ENCODE peak calls at places on chromosomes 3 and 15, in eight cellular contexts. D is body of pancreas, G is GM13977, E is right atrium auricular region, C is mucosa of descending colon, S is GM12878, H is H9, Z is progenitor cell of endocrine pancreas. L is an unnamed sample.

GRCh38 chr3:12155264-12155663 is 3.4 kb downstream of the TIMP4 start:
- DNase-seq in E (peak), D (no peak), H (no peak), C (no peak), Z (no peak), G (no peak), S (no peak), L (no peak)

GRCh38 chr3:143242101-143242500 is 122.5 kb downstream of the CHST2 start:
- DNase-seq in C (no peak), E (no peak), S (no peak), Z (no peak), D (no peak), G (no peak), H (no peak), L (no peak)

GRCh38 chr15:76986743-76987142 is 8.2 kb upstream of the PSTPIP1 start:
- DNase-seq in C (no peak), Z (no peak), E (no peak), H (no peak), G (no peak), D (no peak), S (no peak), L (no peak)

GRCh38 chr3:43221076-43221475 is 65.3 kb upstream of the SNRK start:
- DNase-seq in E (no peak), Z (no peak), H (no peak), G (no peak), C (no peak), D (no peak), S (no peak), L (no peak)

GRCh38 chr3:15903164-15903563 is 105.4 kb upstream of the ANKRD28 start:
- DNase-seq in Z (no peak), S (no peak), C (no peak), D (peak), H (no peak), E (peak), G (no peak), L (peak)

GRCh38 chr3:179811321-179812095 is 158.7 kb downstream of the USP13 start:
- DNase-seq in C (no peak), Z (peak), G (peak), D (peak), E (no peak), H (peak), S (peak), L (peak)

GRCh38 chr3:188389711-188390346 is 235.9 kb downstream of the LPP start:
- DNase-seq in S (no peak), D (peak), C (no peak), Z (no peak), G (peak), E (peak), H (no peak), L (no peak)

GRCh38 chr3:88219138-88219792 is 69.5 kb downstream of the C3orf38 start:
- DNase-seq in D (peak), C (peak), S (no peak), Z (peak), H (peak), G (peak), E (no peak), L (peak)

GRCh38 chr3:177026505-177027277 is 170.6 kb downstream of the TBL1XR1 start:
- DNase-seq in C (no peak), D (no peak), Z (no peak), H (no peak), G (no peak), E (no peak), S (no peak), L (no peak)

GRCh38 chr3:192817053-192817452 is 89.7 kb upstream of the FGF12 start:
- DNase-seq in H (no peak), C (no peak), D (no peak), S (no peak), E (no peak), G (peak), Z (no peak), L (peak)

GRCh38 chr15:98667521-98668179 is 19.3 kb downstream of the IGF1R start:
- DNase-seq in E (no peak), D (no peak), H (peak), Z (no peak), S (no peak), G (no peak), C (no peak), L (no peak)

GRCh38 chr15:65512189-65512588 is 5.3 kb downstream of the DPP8 start:
- DNase-seq in C (no peak), S (no peak), D (no peak), E (peak), H (no peak), Z (no peak), G (no peak), L (no peak)

GRCh38 chr3:11915621-11916417 is 69.1 kb upstream of the TAMM41 start:
- DNase-seq in Z (no peak), E (peak), D (no peak), H (peak), G (no peak), C (no peak), S (no peak), L (no peak)

GRCh38 chr3:133850034-133850433 is 44.4 kb downstream of the SRPRB start:
- DNase-seq in S (no peak), D (no peak), Z (no peak), E (no peak), C (no peak), G (no peak), H (no peak), L (no peak)

GRCh38 chr3:119662604-119663377 is 2.4 kb upstream of the POPDC2 start:
- DNase-seq in C (no peak), D (no peak), E (no peak), S (no peak), Z (no peak), H (no peak), G (no peak), L (peak)

GRCh38 chr3:79140718-79141117 is 627.1 kb downstream of the ROBO1 start:
- DNase-seq in S (no peak), Z (no peak), C (no peak), H (no peak), E (no peak), D (no peak), G (no peak), L (peak)

GRCh38 chr15:99764521-99764920 is 31.3 kb upstream of the LYSMD4 start:
- DNase-seq in D (no peak), C (no peak), G (no peak), S (no peak), Z (no peak), E (no peak), H (no peak), L (no peak)

GRCh38 chr3:123629747-123630047 is 44.8 kb upstream of the HACD2 start:
- DNase-seq in G (no peak), D (no peak), E (no peak), Z (no peak), S (no peak), C (no peak), H (no peak), L (no peak)
- TF ChIP-seq CTCF in G (no peak), D (no peak), E (no peak), Z (peak), S (no peak), C (no peak), H (peak), L (no peak)

GRCh38 chr3:73419179-73419803 is 205.4 kb downstream of the PDZRN3 start:
- DNase-seq in C (no peak), S (no peak), G (no peak), H (no peak), E (no peak), D (no peak), Z (no peak), L (peak)
- TF ChIP-seq CTCF in C (no peak), S (no peak), G (no peak), H (peak), E (no peak), D (no peak), Z (peak), L (peak)

GRCh38 chr3:182702216-182702615 is 91.1 kb upstream of the ATP11B start:
- DNase-seq in Z (no peak), E (no peak), D (no peak), H (no peak), S (no peak), C (no peak), G (no peak), L (no peak)

GRCh38 chr3:182708810-182709209 is 84.5 kb upstream of the ATP11B start:
- DNase-seq in G (no peak), D (no peak), S (no peak), H (no peak), C (no peak), Z (no peak), E (no peak), L (no peak)

GRCh38 chr3:182703233-182703632 is 90.1 kb upstream of the ATP11B start:
- DNase-seq in C (no peak), Z (no peak), D (no peak), G (no peak), S (no peak), E (no peak), H (no peak), L (no peak)

GRCh38 chr3:182709306-182709705 is 84.0 kb upstream of the ATP11B start:
- DNase-seq in C (no peak), E (no peak), S (no peak), G (no peak), D (no peak), Z (no peak), H (no peak), L (no peak)

GRCh38 chr3:182704926-182705325 is 88.4 kb upstream of the ATP11B start:
- DNase-seq in G (no peak), H (peak), S (no peak), E (no peak), C (no peak), Z (no peak), D (no peak), L (no peak)
- TF ChIP-seq CTCF in G (no peak), H (peak), S (no peak), E (no peak), C (no peak), Z (peak), D (no peak), L (no peak)

GRCh38 chr3:128853826-128854225 is 25.6 kb upstream of the ACAD9 start:
- DNase-seq in C (no peak), G (no peak), H (no peak), S (no peak), D (no peak), Z (no peak), E (no peak), L (no peak)
- TF ChIP-seq CTCF in C (no peak), G (no peak), H (no peak), S (no peak), D (no peak), Z (no peak), E (no peak), L (no peak)

DNA sequence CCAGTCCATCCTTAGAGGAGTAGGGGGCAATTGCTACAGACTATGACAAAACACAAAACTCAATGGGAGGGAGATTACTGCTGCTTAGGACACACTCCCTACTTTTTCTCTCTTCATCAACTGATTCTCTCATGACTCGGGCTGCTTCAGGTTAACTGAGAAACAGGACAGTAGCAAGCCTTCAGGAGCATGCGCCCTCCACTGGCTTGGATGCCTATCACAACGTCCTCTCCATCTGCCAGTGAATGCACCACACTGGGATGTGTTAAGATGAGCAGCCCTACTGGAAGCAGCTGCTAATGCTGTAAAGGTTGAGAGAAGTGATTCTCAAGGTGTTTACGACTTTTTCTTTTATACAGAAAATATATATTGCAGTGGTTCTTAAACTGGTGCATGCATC is 542.3 kb downstream of the EDEM1 start:
- DNase-seq in E (no peak), G (no peak), C (no peak), D (no peak), H (peak), Z (no peak), S (no peak), L (no peak)
- TF ChIP-seq CTCF in E (no peak), G (no peak), C (no peak), D (no peak), H (peak), Z (no peak), S (no peak), L (no peak)

DNA sequence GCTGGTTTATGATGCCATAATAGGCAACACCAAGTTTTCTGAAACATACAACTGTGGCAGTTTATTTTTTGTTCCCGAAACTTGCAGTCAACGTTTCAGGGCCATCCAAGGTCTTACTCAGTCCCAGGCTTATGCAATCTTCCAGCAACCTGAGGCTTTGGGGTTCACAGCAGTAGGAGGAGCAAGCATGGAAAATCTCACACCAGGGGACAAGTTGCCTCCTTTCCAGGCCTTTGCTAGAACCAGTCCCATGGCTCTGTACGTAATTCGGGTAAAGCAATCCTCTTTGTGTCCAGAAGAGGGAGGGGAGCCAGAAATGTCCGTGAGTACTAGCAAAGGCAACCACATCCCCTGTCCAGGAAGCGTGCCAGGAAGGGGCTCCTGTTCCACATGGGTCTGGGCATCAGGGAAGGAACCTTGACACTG is 4.7 kb upstream of the FAM240A start:
- DNase-seq in E (no peak), Z (no peak), G (no peak), C (no peak), D (no peak), H (peak), S (no peak), L (peak)
- TF ChIP-seq CTCF in E (no peak), Z (peak), G (no peak), C (no peak), D (no peak), H (peak), S (no peak), L (peak)

DNA sequence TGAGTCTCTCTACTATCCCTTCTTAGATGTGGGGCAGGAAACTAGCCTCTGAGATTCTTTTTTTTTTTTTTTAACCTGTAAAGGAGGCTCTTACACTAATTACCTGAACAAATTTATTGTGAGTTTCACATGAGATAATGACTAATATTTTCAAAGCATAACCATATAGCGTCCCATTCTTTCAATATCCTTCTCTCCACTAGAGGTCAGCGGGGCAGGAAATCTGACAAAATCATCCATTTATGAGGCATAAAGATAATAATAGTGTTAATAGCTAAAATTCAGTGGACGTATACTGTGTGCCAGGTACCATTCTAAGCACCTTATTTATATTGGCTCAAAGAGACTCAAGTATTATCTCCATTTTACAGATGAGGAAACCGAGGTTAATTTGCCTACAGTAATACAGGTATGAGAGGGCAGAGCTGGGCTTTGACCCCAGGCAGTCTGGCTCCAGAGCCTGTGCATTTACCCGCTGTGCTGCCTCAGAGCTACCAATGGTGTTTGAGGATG is 16.3 kb upstream of the SMAD6 start:
- DNase-seq in H (no peak), D (no peak), C (no peak), E (no peak), S (no peak), G (no peak), Z (no peak), L (no peak)
- TF ChIP-seq CTCF in H (peak), D (no peak), C (no peak), E (no peak), S (peak), G (peak), Z (peak), L (peak)

GRCh38 chr3:13477946-13478345 is 2.2 kb upstream of the HDAC11 start:
- DNase-seq in G (no peak), Z (no peak), E (no peak), S (no peak), D (no peak), C (no peak), H (no peak), L (no peak)

GRCh38 chr3:13479332-13479581 is 849 bp upstream of the HDAC11 start:
- DNase-seq in S (no peak), E (no peak), G (no peak), H (no peak), C (no peak), D (no peak), Z (no peak), L (peak)

GRCh38 chr3:13480340-13481318 is 523 bp downstream of the HDAC11 start:
- DNase-seq in Z (no peak), E (no peak), D (peak), S (no peak), H (peak), C (peak), G (no peak), L (no peak)

GRCh38 chr3:13482106-13482690 is 2.1 kb downstream of the HDAC11 start:
- DNase-seq in E (no peak), H (no peak), D (no peak), S (no peak), Z (no peak), G (no peak), C (no peak), L (no peak)

DNA sequence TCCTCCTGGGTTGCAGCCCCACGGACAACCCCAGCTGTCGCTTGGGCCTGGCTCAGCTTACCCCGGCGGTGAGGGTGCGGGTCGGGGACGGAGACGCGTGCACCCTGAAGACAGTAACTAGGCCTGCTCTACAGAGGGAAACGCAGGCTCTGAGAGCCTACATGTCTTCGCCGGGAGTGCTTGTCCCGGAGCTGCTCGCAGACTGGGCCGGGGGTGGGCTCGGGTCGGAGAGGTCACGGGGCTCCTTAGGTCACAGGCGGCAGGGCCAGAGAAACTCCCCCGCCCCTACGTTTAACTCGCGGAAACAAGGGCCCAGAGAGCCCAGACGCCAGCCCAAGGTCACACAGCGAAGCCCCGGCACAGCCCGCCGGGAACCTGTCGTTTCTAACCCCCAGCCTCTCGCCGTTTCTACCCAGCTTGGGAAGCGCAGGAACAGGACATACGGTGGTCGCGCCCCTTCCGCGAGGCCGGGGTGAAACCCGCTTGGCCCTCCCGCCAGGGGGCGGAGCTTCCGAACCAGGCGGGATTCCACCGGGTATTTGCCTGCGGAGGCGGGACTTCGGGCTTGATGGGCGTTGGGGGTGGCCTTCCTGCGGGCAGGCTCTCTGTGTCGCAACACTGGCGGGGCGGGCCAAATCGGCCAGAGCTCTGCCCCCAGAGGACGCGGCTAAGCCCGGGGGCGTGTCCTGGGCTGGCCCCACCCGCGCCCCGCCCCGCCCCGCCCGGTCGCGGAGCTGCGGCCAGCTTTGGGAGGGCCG is at the start of gene HDAC11:
- DNase-seq in S (peak), Z (peak), E (peak), C (peak), H (peak), D (peak), G (peak), L (peak)
- TF ChIP-seq CTCF in S (no peak), Z (peak), E (peak), C (peak), H (no peak), D (peak), G (no peak), L (peak)

GRCh38 chr15:82680200-82681102 is 29.2 kb downstream of the AP3B2 start:
- DNase-seq in C (peak), H (peak), D (peak), S (no peak), G (peak), Z (peak), E (no peak), L (no peak)
- TF ChIP-seq CTCF in C (no peak), H (peak), D (peak), S (peak), G (peak), Z (peak), E (no peak), L (no peak)

L was measured in astrocyte of the spinal cord.